ENCODE peak calls at places on chromosomes 12 and 14, in nine cellular contexts. J is thoracic aorta, D is A549, U is right lobe of liver, P is sigmoid colon, X is hepatocyte, G is neuronal stem cell, C is PC-3, H is NT2/D1. M is an unnamed sample. For H3K9me3 and H3K4me1, the result is how much of the 10 kb centered on the place peaks cover.

GRCh38 chr12:80892597-80893445 is 44.9 kb downstream of the LIN7A start:
- DNase-seq in J (no peak), D (no peak), U (no peak), P (no peak), X (no peak), G (no peak), C (no peak), H (peak), M (peak)

GRCh38 chr12:48216785-48217184 is 13.7 kb upstream of the OR10AD1 start:
- DNase-seq in J (no peak), D (no peak), U (no peak), P (no peak), X (no peak), G (no peak), C (no peak), H (no peak), M (no peak)

GRCh38 chr14:57502581-57503254 is 9.1 kb upstream of the CCDC198 start:
- DNase-seq in J (no peak), D (no peak), U (no peak), P (no peak), X (peak), G (no peak), C (no peak), H (no peak), M (no peak)

GRCh38 chr14:93956514-93957332 is 19.6 kb downstream of the ASB2 start:
- DNase-seq in J (no peak), D (no peak), U (peak), P (no peak), X (no peak), G (no peak), C (no peak), H (no peak), M (no peak)

GRCh38 chr14:30085943-30086342 is 158.3 kb upstream of the PRKD1 start:
- DNase-seq in J (no peak), D (no peak), U (no peak), P (no peak), X (no peak), G (no peak), C (no peak), H (no peak), M (no peak)

GRCh38 chr12:79897617-79898016 is 37.3 kb downstream of the PPP1R12A start:
- DNase-seq in J (no peak), D (peak), U (no peak), P (no peak), X (no peak), G (no peak), C (peak), H (peak), M (no peak)

GRCh38 chr14:37625597-37626595 is 30.5 kb downstream of the TTC6 start:
- DNase-seq in J (no peak), D (no peak), U (no peak), P (no peak), X (no peak), G (no peak), C (no peak), H (no peak), M (no peak)

GRCh38 chr14:72527591-72527990 is 366.3 kb downstream of the DPF3 start:
- DNase-seq in J (no peak), D (no peak), U (no peak), P (no peak), X (no peak), G (no peak), C (no peak), H (no peak), M (no peak)

GRCh38 chr12:82870825-82871377 is 184.2 kb downstream of the TMTC2 start:
- DNase-seq in J (no peak), D (no peak), U (no peak), P (no peak), X (no peak), G (no peak), C (no peak), H (no peak), M (peak)

GRCh38 chr12:54352022-54352531 is 12.2 kb downstream of the GPR84 start:
- DNase-seq in J (no peak), D (no peak), U (no peak), P (peak), X (peak), G (peak), C (no peak), H (peak), M (peak)

GRCh38 chr12:116882742-116883141 is 1.5 kb upstream of the HRK start:
- DNase-seq in J (no peak), D (peak), U (no peak), P (no peak), X (no peak), G (no peak), C (peak), H (no peak), M (peak)

GRCh38 chr12:30191701-30192455 is 408.1 kb upstream of the TMTC1 start:
- DNase-seq in J (no peak), D (no peak), U (no peak), P (no peak), X (no peak), G (no peak), C (no peak), H (no peak), M (no peak)

GRCh38 chr12:49811961-49812401 is 16.2 kb downstream of the NCKAP5L start:
- DNase-seq in J (no peak), D (no peak), U (no peak), P (no peak), X (no peak), G (no peak), C (no peak), H (no peak), M (no peak)

GRCh38 chr12:591571-592505 is 71.4 kb downstream of the NINJ2 start:
- DNase-seq in J (no peak), D (no peak), U (no peak), P (peak), X (no peak), G (no peak), C (no peak), H (no peak), M (no peak)

GRCh38 chr14:72652179-72652578 is 241.7 kb downstream of the DPF3 start:
- DNase-seq in J (no peak), D (no peak), U (no peak), P (no peak), X (no peak), G (no peak), C (peak), H (no peak), M (no peak)

GRCh38 chr12:71693126-71693525 is 7.2 kb downstream of the TMEM19 start:
- DNase-seq in J (no peak), D (no peak), U (no peak), P (no peak), X (no peak), G (no peak), C (no peak), H (no peak), M (no peak)

GRCh38 chr12:63098851-63099250 is 52.1 kb downstream of the AVPR1A start:
- DNase-seq in J (no peak), D (peak), U (no peak), P (no peak), X (peak), G (no peak), C (peak), H (no peak), M (no peak)

GRCh38 chr12:46533723-46534122 is 161.2 kb upstream of the SLC38A2 start:
- DNase-seq in J (no peak), D (no peak), U (no peak), P (no peak), X (no peak), G (no peak), C (no peak), H (no peak), M (no peak)

GRCh38 chr14:76352639-76353281 is 23.2 kb upstream of the ESRRB start:
- DNase-seq in J (no peak), D (peak), U (no peak), P (no peak), X (peak), G (peak), C (peak), H (peak), M (peak)

GRCh38 chr12:121050725-121051124 is 11.7 kb upstream of the OASL start:
- DNase-seq in J (no peak), D (peak), U (no peak), P (no peak), X (no peak), G (no peak), C (peak), H (no peak), M (no peak)

GRCh38 chr14:73246387-73247150 is 9.3 kb downstream of the PAPLN start:
- DNase-seq in J (no peak), D (no peak), U (no peak), P (no peak), X (no peak), G (no peak), C (no peak), H (no peak), M (no peak)

GRCh38 chr12:105798249-105798835 is 340.4 kb downstream of the NUAK1 start:
- DNase-seq in J (no peak), D (no peak), U (no peak), P (no peak), X (no peak), G (no peak), C (no peak), H (no peak), M (no peak)

GRCh38 chr14:78704965-78705364 is 534.8 kb downstream of the NRXN3 start:
- DNase-seq in J (no peak), D (no peak), U (no peak), P (no peak), X (no peak), G (no peak), C (no peak), H (no peak), M (no peak)

GRCh38 chr14:70098257-70098809 is 90.4 kb downstream of the SLC8A3 start:
- DNase-seq in J (no peak), D (no peak), U (no peak), P (no peak), X (peak), G (no peak), C (no peak), H (no peak), M (no peak)

GRCh38 chr12:109266106-109266879 is 42.8 kb downstream of the FOXN4 start:
- DNase-seq in J (no peak), D (no peak), U (no peak), P (no peak), X (no peak), G (no peak), C (no peak), H (no peak), M (no peak)

GRCh38 chr14:93941293-93941910 is 14.3 kb downstream of the FAM181A start:
- DNase-seq in J (peak), D (no peak), U (no peak), P (no peak), X (no peak), G (no peak), C (peak), H (no peak), M (no peak)

GRCh38 chr12:121331268-121331667 is 20.9 kb downstream of the ANAPC5 start:
- DNase-seq in J (no peak), D (no peak), U (no peak), P (no peak), X (no peak), G (no peak), C (no peak), H (no peak), M (no peak)

GRCh38 chr12:102343361-102344121 is 136.8 kb downstream of the IGF1 start:
- DNase-seq in J (no peak), D (peak), U (no peak), P (no peak), X (peak), G (peak), C (no peak), H (no peak), M (no peak)

GRCh38 chr12:50845021-50845647 is 2.4 kb downstream of the TMPRSS12 start:
- DNase-seq in J (no peak), D (no peak), U (no peak), P (no peak), X (no peak), G (no peak), C (peak), H (no peak), M (no peak)

GRCh38 chr12:108854055-108854452 is 3.3 kb downstream of the SSH1 start:
- DNase-seq in J (no peak), D (peak), U (no peak), P (peak), X (peak), G (no peak), C (peak), H (no peak), M (no peak)

GRCh38 chr12:34400423-34400881 is 378.2 kb downstream of the ALG10 start:
- DNase-seq in J (no peak), D (no peak), U (peak), P (peak), X (peak), G (no peak), C (no peak), H (no peak), M (peak)

GRCh38 chr12:34402228-34402898 is 380.1 kb downstream of the ALG10 start:
- DNase-seq in J (no peak), D (no peak), U (peak), P (peak), X (peak), G (no peak), C (no peak), H (no peak), M (peak)

GRCh38 chr12:34402899-34403705 is 380.8 kb downstream of the ALG10 start:
- DNase-seq in J (no peak), D (no peak), U (peak), P (peak), X (no peak), G (no peak), C (no peak), H (no peak), M (peak)

GRCh38 chr12:34400986-34401658 is 378.8 kb downstream of the ALG10 start:
- DNase-seq in J (no peak), D (no peak), U (peak), P (peak), X (peak), G (no peak), C (no peak), H (no peak), M (no peak)

DNA sequence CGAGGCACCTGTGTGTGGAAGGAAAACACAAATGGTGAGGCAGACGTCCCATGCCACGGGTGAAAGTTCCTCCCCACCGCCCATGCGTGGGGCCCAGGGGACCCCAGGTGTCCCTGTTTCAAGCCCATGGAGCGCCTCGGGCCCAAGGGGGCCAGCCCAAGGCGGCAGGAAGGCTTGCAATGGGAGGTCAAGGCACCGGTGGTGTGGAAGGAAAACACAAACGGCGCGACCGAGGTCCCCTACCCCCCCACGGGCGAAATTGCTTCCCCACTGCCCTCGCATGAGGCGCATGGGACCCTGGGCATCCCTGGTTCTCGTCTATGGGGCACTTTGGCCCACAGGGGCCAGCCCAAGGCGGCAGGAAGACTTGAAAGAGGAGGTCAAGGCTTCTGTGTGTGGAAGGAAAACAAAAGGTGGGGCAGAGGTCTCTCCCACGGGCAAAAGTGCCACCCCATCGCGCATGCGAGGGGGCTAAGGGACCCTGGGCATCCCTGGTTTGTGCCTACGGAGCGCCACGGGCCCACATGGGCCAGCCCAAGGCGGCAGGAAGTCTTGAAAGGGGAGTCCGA is 379.4 kb downstream of the ALG10 start:
- DNase-seq in J (no peak), D (no peak), U (peak), P (peak), X (peak), G (no peak), C (no peak), H (no peak), M (peak)
- H3K9me3 ChIP-seq in J (under half), D (under half), U (under half), P (under half), X (under half), G (under half), C (under half), H (under half), M (under half)

GRCh38 chr14:95319312-95320075 is at the start of gene CLMN:
- DNase-seq in J (no peak), D (peak), U (peak), P (no peak), X (peak), G (peak), C (peak), H (no peak), M (peak)

GRCh38 chr14:95318870-95319311 is 817 bp downstream of the CLMN start:
- DNase-seq in J (no peak), D (no peak), U (no peak), P (no peak), X (no peak), G (no peak), C (no peak), H (no peak), M (no peak)

GRCh38 chr14:95321693-95322455 is 2.2 kb upstream of the CLMN start:
- DNase-seq in J (no peak), D (no peak), U (no peak), P (no peak), X (no peak), G (no peak), C (no peak), H (no peak), M (no peak)

GRCh38 chr14:95321201-95321600 is 1.5 kb upstream of the CLMN start:
- DNase-seq in J (no peak), D (no peak), U (no peak), P (no peak), X (no peak), G (no peak), C (no peak), H (no peak), M (no peak)

DNA sequence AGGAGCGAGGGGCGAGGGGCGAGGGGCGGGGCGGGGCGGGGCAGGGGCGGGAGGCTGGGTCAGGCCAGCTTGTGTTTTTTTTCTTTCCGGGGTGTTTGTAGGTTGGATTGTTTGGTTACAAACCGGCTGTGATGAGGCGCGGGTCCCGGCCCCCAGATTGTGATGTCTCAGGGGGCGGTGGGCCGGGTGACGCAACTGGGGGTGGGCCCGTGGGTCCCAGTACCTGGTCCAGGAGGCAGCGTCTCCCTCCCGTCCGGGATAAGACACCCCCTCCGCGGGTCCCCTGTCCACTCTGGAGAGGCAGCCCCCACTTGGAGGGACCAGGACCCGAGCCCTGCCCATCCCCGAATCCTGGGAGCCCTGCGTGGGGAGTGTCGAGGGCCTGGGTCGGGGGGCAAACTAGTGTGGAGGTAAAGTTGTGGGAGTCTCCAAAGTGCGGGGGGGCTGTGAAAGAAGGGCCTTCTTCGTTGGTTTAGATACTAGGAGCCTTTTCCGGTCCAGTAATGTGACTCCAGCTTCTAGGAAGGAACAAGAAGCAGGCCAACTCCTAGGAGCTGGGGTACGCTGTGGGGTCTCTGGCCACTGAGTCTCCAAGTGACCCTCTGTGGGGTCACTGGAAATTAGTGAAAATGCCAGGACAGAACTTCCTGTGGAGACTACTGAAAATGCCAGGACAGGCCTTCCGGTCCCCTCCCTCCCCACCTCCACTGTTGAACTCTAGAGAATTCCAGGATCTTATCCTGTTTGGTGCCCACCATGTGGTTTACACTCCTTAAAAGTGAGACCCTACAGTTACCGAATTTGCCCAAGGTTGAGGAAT is 578 bp upstream of the CLMN start:
- DNase-seq in J (no peak), D (no peak), U (no peak), P (peak), X (no peak), G (peak), C (no peak), H (no peak), M (peak)
- H3K4me3 ChIP-seq in J (peak), D (peak), U (peak), P (peak), X (no peak), G (peak), C (peak), H (peak), M (peak)

GRCh38 chr12:107685360-107686248 is at the start of gene PWP1:
- DNase-seq in J (peak), D (peak), U (peak), P (peak), X (peak), G (peak), C (peak), H (peak), M (peak)

GRCh38 chr12:107681455-107681835 is 4.2 kb upstream of the PWP1 start:
- DNase-seq in J (no peak), D (no peak), U (no peak), P (no peak), X (no peak), G (no peak), C (no peak), H (no peak), M (no peak)

GRCh38 chr12:107684990-107685359 is 624 bp upstream of the PWP1 start:
- DNase-seq in J (no peak), D (peak), U (no peak), P (no peak), X (peak), G (no peak), C (peak), H (peak), M (peak)

GRCh38 chr12:107681836-107682820 is 3.5 kb upstream of the PWP1 start:
- DNase-seq in J (no peak), D (no peak), U (no peak), P (no peak), X (no peak), G (no peak), C (no peak), H (no peak), M (no peak)

GRCh38 chr12:107684029-107684790 is 1.4 kb upstream of the PWP1 start:
- DNase-seq in J (no peak), D (no peak), U (no peak), P (no peak), X (no peak), G (no peak), C (peak), H (no peak), M (no peak)
- H3K4me1 ChIP-seq in J (under half), D (under half), U (under half), P (under half), X (under half), G (under half), C (under half), H (under half), M (under half)

DNA sequence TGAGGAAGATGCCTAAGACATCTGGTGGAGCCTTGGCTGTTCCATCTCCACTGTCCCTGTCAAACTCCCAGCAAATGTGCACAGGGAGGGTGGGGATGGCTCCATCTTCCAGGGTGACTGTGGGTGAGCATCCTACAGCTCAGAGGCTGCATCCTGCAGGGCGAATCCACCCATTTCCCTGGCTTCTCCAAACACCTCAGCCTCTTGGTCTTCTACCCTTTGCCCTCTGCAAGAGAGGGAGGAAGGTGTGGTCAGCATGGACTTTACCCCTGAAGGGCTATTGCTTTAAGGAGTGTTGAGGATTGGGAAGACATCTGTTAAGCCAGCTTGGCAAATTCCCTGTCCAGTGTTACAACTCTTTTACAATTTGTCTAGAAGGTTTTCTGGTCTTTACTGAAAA is 23.1 kb upstream of the DGLUCY start:
- DNase-seq in J (no peak), D (no peak), U (no peak), P (no peak), X (no peak), G (no peak), C (no peak), H (no peak), M (no peak)
- H3K9me3 ChIP-seq in J (under half), D (under half), U (under half), P (under half), X (under half), G (under half), C (under half), H (under half), M (under half)

M was measured in HAP-1.